ENCODE peak calls at places on chromosomes 4 and X, in five cellular contexts. One of them, this sample, is unnamed.
A peak's percentile ranks its signal among the peaks of the same experiment; 100 is the strongest.

GRCh38 chr4:40908297-40908696 is 158.5 kb downstream of the NSUN7 start:
- DNase-seq in NCI-H748 treated with DMSO at 0.1 percent for 48 hours: no peak
- DNase-seq in activated CD4-positive, CD25-positive, alpha-beta regulatory T cell treated with anti-CD3 and anti-CD28 coated beads, Interleukin-2, amount 50 U/mL, for 72 hours: no peak
- DNase-seq in CD4-positive, alpha-beta T cell: no peak
- DNase-seq in tibial artery: no peak
- DNase-seq in this sample: no peak

GRCh38 chrX:31423575-31424284 is 351.9 kb upstream of the FTHL17 start:
- DNase-seq in tibial artery: no peak
- DNase-seq in activated CD4-positive, CD25-positive, alpha-beta regulatory T cell treated with anti-CD3 and anti-CD28 coated beads, Interleukin-2, amount 50 U/mL, for 72 hours: no peak
- DNase-seq in NCI-H748 treated with DMSO at 0.1 percent for 48 hours: peak; percentile 20
- DNase-seq in CD4-positive, alpha-beta T cell: no peak
- DNase-seq in this sample: peak; percentile 42

GRCh38 chr4:6706173-6706572 is 3.5 kb downstream of the MRFAP1L1 start:
- DNase-seq in activated CD4-positive, CD25-positive, alpha-beta regulatory T cell treated with anti-CD3 and anti-CD28 coated beads, Interleukin-2, amount 50 U/mL, for 72 hours: no peak
- DNase-seq in NCI-H748 treated with DMSO at 0.1 percent for 48 hours: no peak
- DNase-seq in CD4-positive, alpha-beta T cell: no peak
- DNase-seq in tibial artery: no peak
- DNase-seq in this sample: no peak

GRCh38 chr4:37976991-37977470 is 16.8 kb downstream of the PTTG2 start:
- DNase-seq in NCI-H748 treated with DMSO at 0.1 percent for 48 hours: peak; percentile 19
- DNase-seq in CD4-positive, alpha-beta T cell: peak; percentile 72
- DNase-seq in activated CD4-positive, CD25-positive, alpha-beta regulatory T cell treated with anti-CD3 and anti-CD28 coated beads, Interleukin-2, amount 50 U/mL, for 72 hours: peak; percentile 69
- DNase-seq in tibial artery: peak; percentile 88
- DNase-seq in this sample: peak; percentile 78

GRCh38 chrX:46979340-46979739 is 67.1 kb downstream of the JADE3 start:
- DNase-seq in CD4-positive, alpha-beta T cell: no peak
- DNase-seq in NCI-H748 treated with DMSO at 0.1 percent for 48 hours: no peak
- DNase-seq in activated CD4-positive, CD25-positive, alpha-beta regulatory T cell treated with anti-CD3 and anti-CD28 coated beads, Interleukin-2, amount 50 U/mL, for 72 hours: no peak
- DNase-seq in tibial artery: no peak
- DNase-seq in this sample: no peak

GRCh38 chr4:8030121-8030781 is 90.6 kb upstream of the AFAP1 start:
- DNase-seq in activated CD4-positive, CD25-positive, alpha-beta regulatory T cell treated with anti-CD3 and anti-CD28 coated beads, Interleukin-2, amount 50 U/mL, for 72 hours: no peak
- DNase-seq in NCI-H748 treated with DMSO at 0.1 percent for 48 hours: no peak
- DNase-seq in CD4-positive, alpha-beta T cell: no peak
- DNase-seq in tibial artery: no peak
- DNase-seq in this sample: no peak

GRCh38 chr4:115126487-115126886 is 13.1 kb upstream of the NDST4 start:
- DNase-seq in tibial artery: no peak
- DNase-seq in CD4-positive, alpha-beta T cell: no peak
- DNase-seq in activated CD4-positive, CD25-positive, alpha-beta regulatory T cell treated with anti-CD3 and anti-CD28 coated beads, Interleukin-2, amount 50 U/mL, for 72 hours: no peak
- DNase-seq in NCI-H748 treated with DMSO at 0.1 percent for 48 hours: no peak
- DNase-seq in this sample: no peak

GRCh38 chr4:7581477-7581876 is 146.7 kb upstream of the PSAPL1 start:
- DNase-seq in CD4-positive, alpha-beta T cell: no peak
- DNase-seq in NCI-H748 treated with DMSO at 0.1 percent for 48 hours: no peak
- DNase-seq in activated CD4-positive, CD25-positive, alpha-beta regulatory T cell treated with anti-CD3 and anti-CD28 coated beads, Interleukin-2, amount 50 U/mL, for 72 hours: no peak
- DNase-seq in tibial artery: no peak
- DNase-seq in this sample: peak; percentile 65

GRCh38 chr4:86014599-86014998 is 345.3 kb downstream of the MAPK10 start:
- DNase-seq in tibial artery: no peak
- DNase-seq in NCI-H748 treated with DMSO at 0.1 percent for 48 hours: no peak
- DNase-seq in activated CD4-positive, CD25-positive, alpha-beta regulatory T cell treated with anti-CD3 and anti-CD28 coated beads, Interleukin-2, amount 50 U/mL, for 72 hours: no peak
- DNase-seq in CD4-positive, alpha-beta T cell: no peak
- DNase-seq in this sample: no peak

This sample was measured in ovary.